ENCODE peak calls at places on chromosomes 13 and 19, in four cellular contexts. One of them, this sample, is unnamed. For H3K27me3, the result is how much of the 10 kb centered on the place peaks cover.

GRCh38 chr19:39372047-39372802 is 18.7 kb downstream of the PAF1 start:
- DNase-seq in keratinocyte: no peak
- DNase-seq in fibroblast of lung: peak
- DNase-seq in uterus: peak
- DNase-seq in this sample: peak

GRCh38 chr13:113141591-113141950 is 16.9 kb upstream of the PROZ start:
- DNase-seq in keratinocyte: no peak
- DNase-seq in fibroblast of lung: no peak
- DNase-seq in uterus: no peak
- DNase-seq in this sample: no peak

GRCh38 chr13:89923731-89924130 is 1423.8 kb upstream of the MIR17HG start:
- DNase-seq in keratinocyte: no peak
- DNase-seq in fibroblast of lung: peak
- DNase-seq in uterus: no peak
- DNase-seq in this sample: no peak

GRCh38 chr13:34372581-34372980 is 554.6 kb downstream of the RFC3 start:
- DNase-seq in keratinocyte: no peak
- DNase-seq in fibroblast of lung: peak
- DNase-seq in uterus: no peak
- DNase-seq in this sample: no peak

GRCh38 chr19:17766543-17767131 is 15.4 kb downstream of the FCHO1 start:
- DNase-seq in keratinocyte: no peak
- DNase-seq in fibroblast of lung: peak
- DNase-seq in uterus: peak
- DNase-seq in this sample: no peak

GRCh38 chr13:99465454-99465853 is 35.8 kb upstream of the TM9SF2 start:
- DNase-seq in keratinocyte: no peak
- DNase-seq in fibroblast of lung: no peak
- DNase-seq in uterus: no peak
- DNase-seq in this sample: no peak

GRCh38 chr13:45199716-45200115 is 1.1 kb downstream of the KCTD4 start:
- DNase-seq in keratinocyte: no peak
- DNase-seq in fibroblast of lung: no peak
- DNase-seq in uterus: no peak
- DNase-seq in this sample: no peak

GRCh38 chr13:45951724-45952123 is 100.2 kb upstream of the SIAH3 start:
- DNase-seq in keratinocyte: no peak
- DNase-seq in fibroblast of lung: peak
- DNase-seq in uterus: no peak
- DNase-seq in this sample: no peak

GRCh38 chr13:35631666-35632065 is 155.2 kb upstream of the MAB21L1 start:
- DNase-seq in keratinocyte: no peak
- DNase-seq in fibroblast of lung: no peak
- DNase-seq in uterus: no peak
- DNase-seq in this sample: no peak

GRCh38 chr13:35630551-35631275 is 154.2 kb upstream of the MAB21L1 start:
- DNase-seq in keratinocyte: no peak
- DNase-seq in fibroblast of lung: peak
- DNase-seq in uterus: no peak
- DNase-seq in this sample: no peak
- TF ChIP-seq CTCF in keratinocyte: peak
- TF ChIP-seq CTCF in fibroblast of lung: peak
- TF ChIP-seq CTCF in uterus: peak
- TF ChIP-seq CTCF in this sample: peak

DNA sequence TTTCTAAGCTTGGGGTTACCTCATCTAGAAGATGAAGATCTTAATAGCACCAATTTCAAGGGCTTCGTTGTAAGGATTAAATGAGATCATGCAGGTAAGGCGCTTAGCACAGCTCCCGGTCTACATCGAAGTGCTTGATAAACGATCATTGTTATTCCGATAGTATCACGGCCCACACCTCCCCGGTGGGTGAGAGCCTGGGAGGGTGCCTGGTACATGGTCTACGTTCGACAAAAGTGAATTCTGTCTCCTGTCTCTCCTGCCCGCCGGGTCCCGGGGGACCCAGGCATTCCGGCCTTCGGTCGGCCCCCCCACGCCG is 501 bp upstream of the MYH14 start:
- DNase-seq in keratinocyte: no peak
- DNase-seq in fibroblast of lung: no peak
- DNase-seq in uterus: no peak
- DNase-seq in this sample: no peak
- H3K4me3 ChIP-seq in keratinocyte: no peak
- H3K4me3 ChIP-seq in fibroblast of lung: no peak
- H3K4me3 ChIP-seq in uterus: peak
- H3K4me3 ChIP-seq in this sample: no peak

GRCh38 chr19:48274938-48275337 is 5.1 kb downstream of the ZNF114 start:
- DNase-seq in keratinocyte: no peak
- DNase-seq in fibroblast of lung: no peak
- DNase-seq in uterus: no peak
- DNase-seq in this sample: no peak
- H3K27me3 ChIP-seq in keratinocyte: under half
- H3K27me3 ChIP-seq in fibroblast of lung: under half
- H3K27me3 ChIP-seq in uterus: under half
- H3K27me3 ChIP-seq in this sample: under half

GRCh38 chr13:37168151-37168550 is 62.7 kb upstream of the CSNK1A1L start:
- DNase-seq in keratinocyte: no peak
- DNase-seq in fibroblast of lung: no peak
- DNase-seq in uterus: no peak
- DNase-seq in this sample: no peak

GRCh38 chr13:37168922-37169321 is 63.5 kb upstream of the CSNK1A1L start:
- DNase-seq in keratinocyte: no peak
- DNase-seq in fibroblast of lung: no peak
- DNase-seq in uterus: no peak
- DNase-seq in this sample: no peak

GRCh38 chr13:37175996-37176395 is 70.5 kb upstream of the CSNK1A1L start:
- DNase-seq in keratinocyte: no peak
- DNase-seq in fibroblast of lung: peak
- DNase-seq in uterus: no peak
- DNase-seq in this sample: peak

DNA sequence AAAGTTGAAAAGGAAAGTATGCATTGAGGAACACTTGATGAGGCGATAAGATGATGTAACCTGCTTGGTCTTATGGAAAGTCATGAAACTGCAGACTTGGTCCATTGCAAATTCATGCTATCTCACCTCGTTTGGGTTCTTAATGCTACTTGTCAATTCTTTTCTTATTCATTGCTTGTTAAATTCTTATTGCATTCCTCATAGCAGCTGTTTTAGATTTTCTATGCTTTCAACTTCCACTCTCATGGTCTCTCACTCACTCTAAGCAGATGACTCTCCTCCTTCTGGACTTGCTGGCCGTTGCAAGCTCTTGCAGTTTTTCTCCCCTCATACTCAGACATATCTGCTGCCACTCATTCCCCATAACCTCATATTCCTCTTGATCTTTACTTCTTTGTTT is 67.8 kb upstream of the CSNK1A1L start:
- DNase-seq in keratinocyte: no peak
- DNase-seq in fibroblast of lung: peak
- DNase-seq in uterus: no peak
- DNase-seq in this sample: peak
- TF ChIP-seq CTCF in keratinocyte: no peak
- TF ChIP-seq CTCF in fibroblast of lung: no peak
- TF ChIP-seq CTCF in uterus: no peak
- TF ChIP-seq CTCF in this sample: no peak

GRCh38 chr19:3868770-3869456 is at the start of gene ZFR2:
- DNase-seq in keratinocyte: no peak
- DNase-seq in fibroblast of lung: no peak
- DNase-seq in uterus: no peak
- DNase-seq in this sample: no peak
- H3K4me3 ChIP-seq in keratinocyte: no peak
- H3K4me3 ChIP-seq in fibroblast of lung: no peak
- H3K4me3 ChIP-seq in uterus: no peak
- H3K4me3 ChIP-seq in this sample: no peak

DNA sequence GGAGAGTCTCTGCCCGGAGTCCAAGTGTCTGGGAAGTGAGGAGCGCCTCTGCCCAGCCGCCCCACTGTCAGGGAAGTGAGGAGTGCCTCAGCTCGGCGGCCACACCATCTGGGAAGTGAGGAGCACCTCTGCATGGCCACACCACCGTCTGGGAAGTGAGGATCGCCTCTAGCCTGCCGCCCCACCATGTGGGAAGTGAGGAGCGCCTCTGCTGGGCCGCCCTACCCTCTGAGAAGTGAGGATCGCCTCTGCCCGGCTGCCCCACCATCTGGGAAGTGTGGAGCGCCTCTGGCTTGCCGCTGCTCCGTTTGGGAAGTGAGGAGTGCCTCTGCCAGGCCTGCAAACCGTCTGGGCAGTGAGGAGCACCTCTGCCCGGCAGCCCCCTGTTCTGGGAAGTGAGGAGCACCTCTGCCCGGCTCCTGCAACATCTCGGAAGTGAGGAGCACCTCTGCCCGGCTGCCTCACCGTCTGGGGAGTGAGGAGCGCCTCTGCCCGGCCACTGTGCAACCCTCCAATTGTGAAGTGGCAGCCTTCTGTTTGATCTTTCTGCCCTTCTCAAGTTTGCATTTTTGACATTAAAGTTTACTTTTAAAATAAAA is 60.8 kb upstream of the CEACAM21 start:
- DNase-seq in keratinocyte: no peak
- DNase-seq in fibroblast of lung: no peak
- DNase-seq in uterus: no peak
- DNase-seq in this sample: no peak
- H3K27me3 ChIP-seq in keratinocyte: under half
- H3K27me3 ChIP-seq in fibroblast of lung: under half
- H3K27me3 ChIP-seq in uterus: under half
- H3K27me3 ChIP-seq in this sample: under half

This sample was measured in BJ.